ENCODE peak calls at places on chromosomes 13 and 19, in seven cellular contexts. One of them, this sample, is unnamed. For H3K4me1, the result is how much of the 10 kb centered on the place peaks cover.

GRCh38 chr13:44198826-44199225 is 174.8 kb upstream of the SERP2 start:
- DNase-seq in K562: no peak
- DNase-seq in HCT116: no peak
- DNase-seq in H1: no peak
- DNase-seq in SK-N-SH: no peak
- DNase-seq in HepG2: no peak
- DNase-seq in GM12878: no peak
- DNase-seq in this sample: no peak

GRCh38 chr19:35703343-35703742 is 1.0 kb upstream of the ZBTB32 start:
- DNase-seq in HepG2: no peak
- DNase-seq in GM12878: no peak
- DNase-seq in H1: no peak
- DNase-seq in SK-N-SH: peak
- DNase-seq in K562: no peak
- DNase-seq in HCT116: no peak
- DNase-seq in this sample: no peak

GRCh38 chr19:39557791-39558622 is 18.0 kb upstream of the EID2 start:
- DNase-seq in GM12878: peak
- DNase-seq in HCT116: no peak
- DNase-seq in K562: no peak
- DNase-seq in H1: no peak
- DNase-seq in HepG2: peak
- DNase-seq in SK-N-SH: no peak
- DNase-seq in this sample: peak

GRCh38 chr19:53730391-53730790 is 93.7 kb downstream of the NLRP12 start:
- DNase-seq in SK-N-SH: no peak
- DNase-seq in GM12878: no peak
- DNase-seq in H1: no peak
- DNase-seq in HepG2: no peak
- DNase-seq in HCT116: no peak
- DNase-seq in K562: no peak
- DNase-seq in this sample: no peak

GRCh38 chr13:45015300-45015699 is 26.0 kb downstream of the GPALPP1 start:
- DNase-seq in HCT116: no peak
- DNase-seq in SK-N-SH: no peak
- DNase-seq in HepG2: no peak
- DNase-seq in K562: no peak
- DNase-seq in H1: no peak
- DNase-seq in GM12878: no peak
- DNase-seq in this sample: no peak

GRCh38 chr13:113835461-113836274 is 28.2 kb downstream of the GAS6 start:
- DNase-seq in H1: no peak
- DNase-seq in K562: no peak
- DNase-seq in HepG2: no peak
- DNase-seq in SK-N-SH: peak
- DNase-seq in GM12878: no peak
- DNase-seq in HCT116: no peak
- DNase-seq in this sample: no peak

GRCh38 chr13:63088226-63088625 is 1672.6 kb upstream of the PCDH20 start:
- DNase-seq in GM12878: no peak
- DNase-seq in SK-N-SH: no peak
- DNase-seq in H1: no peak
- DNase-seq in K562: no peak
- DNase-seq in HCT116: no peak
- DNase-seq in HepG2: no peak
- DNase-seq in this sample: no peak

GRCh38 chr13:40094056-40094455 is 438.6 kb downstream of the COG6 start:
- DNase-seq in K562: no peak
- DNase-seq in HepG2: no peak
- DNase-seq in GM12878: no peak
- DNase-seq in H1: no peak
- DNase-seq in SK-N-SH: no peak
- DNase-seq in HCT116: no peak
- DNase-seq in this sample: no peak

GRCh38 chr19:56507446-56508281 is at the start of gene ZNF471:
- DNase-seq in K562: no peak
- DNase-seq in SK-N-SH: peak
- DNase-seq in HCT116: no peak
- DNase-seq in HepG2: no peak
- DNase-seq in H1: peak
- DNase-seq in GM12878: no peak
- DNase-seq in this sample: no peak

GRCh38 chr19:45104658-45105384 is 11.8 kb downstream of the PPP1R37 start:
- DNase-seq in HepG2: no peak
- DNase-seq in GM12878: no peak
- DNase-seq in H1: no peak
- DNase-seq in SK-N-SH: no peak
- DNase-seq in K562: no peak
- DNase-seq in HCT116: no peak
- DNase-seq in this sample: no peak
- H3K4me1 ChIP-seq in HepG2: half or more
- H3K4me1 ChIP-seq in GM12878: under half
- H3K4me1 ChIP-seq in H1: under half
- H3K4me1 ChIP-seq in SK-N-SH: under half
- H3K4me1 ChIP-seq in K562: under half
- H3K4me1 ChIP-seq in HCT116: under half
- H3K4me1 ChIP-seq in this sample: under half

GRCh38 chr13:69706807-69707206 is 400.8 kb upstream of the ATXN8OS start:
- DNase-seq in H1: no peak
- DNase-seq in GM12878: no peak
- DNase-seq in SK-N-SH: no peak
- DNase-seq in K562: no peak
- DNase-seq in HepG2: no peak
- DNase-seq in HCT116: no peak
- DNase-seq in this sample: no peak
- TF ChIP-seq SIN3A in H1: no peak
- TF ChIP-seq SIN3A in GM12878: no peak
- TF ChIP-seq SIN3A in SK-N-SH: no peak
- TF ChIP-seq SIN3A in K562: no peak
- TF ChIP-seq SIN3A in HepG2: no peak
- TF ChIP-seq SIN3A in HCT116: no peak
- TF ChIP-seq SIN3A in this sample: no peak

DNA sequence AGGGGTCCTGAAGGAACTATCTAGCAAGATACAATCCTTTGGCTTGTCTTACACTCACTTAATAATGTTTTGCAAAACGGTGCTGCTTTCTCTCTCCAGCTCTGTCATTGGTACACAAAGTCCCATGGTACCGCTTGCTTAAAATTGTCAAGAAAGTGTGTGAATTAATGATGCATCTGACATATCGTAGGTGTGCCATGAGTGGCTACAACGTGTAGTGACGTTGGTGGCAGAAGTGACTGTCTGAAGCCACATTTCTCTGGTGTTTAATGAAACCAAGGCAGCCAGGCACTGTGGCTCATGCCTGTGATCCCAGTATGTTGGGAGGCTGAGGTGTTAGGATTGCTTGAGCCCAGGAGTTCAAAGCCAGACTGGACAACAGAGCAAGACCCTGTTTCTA is 2.6 kb downstream of the HSH2D start:
- DNase-seq in HepG2: no peak
- DNase-seq in H1: no peak
- DNase-seq in SK-N-SH: no peak
- DNase-seq in HCT116: no peak
- DNase-seq in GM12878: no peak
- DNase-seq in K562: no peak
- DNase-seq in this sample: no peak
- H3K4me1 ChIP-seq in HepG2: under half
- H3K4me1 ChIP-seq in H1: under half
- H3K4me1 ChIP-seq in SK-N-SH: under half
- H3K4me1 ChIP-seq in HCT116: under half
- H3K4me1 ChIP-seq in GM12878: under half
- H3K4me1 ChIP-seq in K562: under half
- H3K4me1 ChIP-seq in this sample: under half

GRCh38 chr19:51016798-51017683 is 2.5 kb downstream of the KLK10 start:
- DNase-seq in K562: peak
- DNase-seq in H1: peak
- DNase-seq in HepG2: peak
- DNase-seq in SK-N-SH: peak
- DNase-seq in HCT116: peak
- DNase-seq in GM12878: no peak
- DNase-seq in this sample: no peak
- TF ChIP-seq SIN3A in K562: no peak
- TF ChIP-seq SIN3A in H1: no peak
- TF ChIP-seq SIN3A in HepG2: no peak
- TF ChIP-seq SIN3A in SK-N-SH: no peak
- TF ChIP-seq SIN3A in HCT116: no peak
- TF ChIP-seq SIN3A in GM12878: no peak
- TF ChIP-seq SIN3A in this sample: no peak